ENCODE peak calls at places on chromosomes 7 and 10, in four cellular contexts. S is RCC 7860, O is progenitor cell of endocrine pancreas, R is sciatic nerve. F is an unnamed sample.

GRCh38 chr7:1329966-1330915 is 97.6 kb downstream of the UNCX start:
- DNase-seq in R (no peak), S (no peak), O (no peak), F (no peak)

GRCh38 chr7:20016669-20017068 is 200.5 kb downstream of the MACC1 start:
- DNase-seq in S (no peak), R (no peak), O (no peak), F (no peak)

GRCh38 chr10:53839437-53840039 is 961.5 kb downstream of the PCDH15 start:
- DNase-seq in S (peak; percentile 26), R (no peak), O (no peak), F (no peak)

GRCh38 chr7:143407296-143408246 is 1.1 kb downstream of the EPHA1 start:
- DNase-seq in S (no peak), R (no peak), O (no peak), F (peak; percentile 54)

GRCh38 chr10:50385610-50386009 is 134.3 kb upstream of the ASAH2 start:
- DNase-seq in S (no peak), O (no peak), R (peak; percentile 68), F (no peak)

GRCh38 chr7:41188163-41189130 is 514.4 kb downstream of the INHBA start:
- DNase-seq in O (no peak), R (no peak), S (peak; percentile 75), F (no peak)

GRCh38 chr7:2719007-2719406 is 31.0 kb downstream of the AMZ1 start:
- DNase-seq in O (no peak), S (no peak), R (no peak), F (peak; percentile 69)

GRCh38 chr7:148108381-148108780 is 482.2 kb upstream of the C7orf33 start:
- DNase-seq in O (no peak), S (no peak), R (no peak), F (no peak)

GRCh38 chr10:132449051-132449825 is 52.2 kb downstream of the PWWP2B start:
- DNase-seq in R (no peak), O (no peak), S (no peak), F (no peak)

GRCh38 chr7:115327326-115327725 is 405.4 kb downstream of the MDFIC start:
- DNase-seq in R (no peak), O (no peak), S (no peak), F (no peak)

GRCh38 chr10:77716943-77717735 is 79.5 kb upstream of the KCNMA1 start:
- DNase-seq in R (no peak), O (no peak), S (no peak), F (no peak)

GRCh38 chr7:140876519-140877248 is 48.0 kb downstream of the BRAF start:
- DNase-seq in O (no peak), R (no peak), S (peak; percentile 62), F (no peak)

GRCh38 chr10:83075395-83076072 is 1063.8 kb upstream of the GHITM start:
- DNase-seq in O (no peak), R (no peak), S (no peak), F (no peak)

F was measured in activated gamma-delta T cell treated with Interleukin-2 at 50 U/mL for 16 hours.